ENCODE peak calls at places on chromosomes 12 and 14, in eight cellular contexts. One of them, this sample, is unnamed.

GRCh38 chr12:104716183-104716571 is 241.9 kb downstream of the SLC41A2 start:
- DNase-seq in A549: no peak
- DNase-seq in HFF-Myc: no peak
- DNase-seq in osteocyte: no peak
- DNase-seq in uterus: no peak
- DNase-seq in GM13977: no peak
- DNase-seq in tibial nerve: no peak
- DNase-seq in heart left ventricle: no peak
- DNase-seq in this sample: no peak

GRCh38 chr14:80005561-80005960 is 205.7 kb downstream of the DIO2 start:
- DNase-seq in A549: no peak
- DNase-seq in HFF-Myc: no peak
- DNase-seq in osteocyte: no peak
- DNase-seq in uterus: no peak
- DNase-seq in GM13977: no peak
- DNase-seq in tibial nerve: no peak
- DNase-seq in heart left ventricle: no peak
- DNase-seq in this sample: no peak

GRCh38 chr12:116502989-116503496 is 56.1 kb upstream of the MAP1LC3B2 start:
- DNase-seq in A549: peak
- DNase-seq in HFF-Myc: no peak
- DNase-seq in osteocyte: no peak
- DNase-seq in uterus: no peak
- DNase-seq in GM13977: no peak
- DNase-seq in tibial nerve: no peak
- DNase-seq in heart left ventricle: no peak
- DNase-seq in this sample: no peak

GRCh38 chr14:91912035-91912434 is 35.5 kb downstream of the FBLN5 start:
- DNase-seq in A549: no peak
- DNase-seq in HFF-Myc: no peak
- DNase-seq in osteocyte: no peak
- DNase-seq in uterus: no peak
- DNase-seq in GM13977: no peak
- DNase-seq in tibial nerve: no peak
- DNase-seq in heart left ventricle: no peak
- DNase-seq in this sample: no peak

GRCh38 chr12:54629925-54630324 is 4.8 kb downstream of the LACRT start:
- DNase-seq in A549: no peak
- DNase-seq in HFF-Myc: no peak
- DNase-seq in osteocyte: peak
- DNase-seq in uterus: no peak
- DNase-seq in GM13977: no peak
- DNase-seq in tibial nerve: no peak
- DNase-seq in heart left ventricle: no peak
- DNase-seq in this sample: no peak

GRCh38 chr12:32418903-32419519 is 19.7 kb downstream of the FGD4 start:
- DNase-seq in A549: no peak
- DNase-seq in HFF-Myc: no peak
- DNase-seq in osteocyte: peak
- DNase-seq in uterus: no peak
- DNase-seq in GM13977: no peak
- DNase-seq in tibial nerve: no peak
- DNase-seq in heart left ventricle: no peak
- DNase-seq in this sample: no peak

GRCh38 chr12:27005495-27005894 is 8.7 kb downstream of the TM7SF3 start:
- DNase-seq in A549: no peak
- DNase-seq in HFF-Myc: no peak
- DNase-seq in osteocyte: no peak
- DNase-seq in uterus: no peak
- DNase-seq in GM13977: no peak
- DNase-seq in tibial nerve: no peak
- DNase-seq in heart left ventricle: no peak
- DNase-seq in this sample: no peak

GRCh38 chr14:98578204-98578603 is 693.8 kb downstream of the BCL11B start:
- DNase-seq in A549: peak
- DNase-seq in HFF-Myc: no peak
- DNase-seq in osteocyte: no peak
- DNase-seq in uterus: no peak
- DNase-seq in GM13977: no peak
- DNase-seq in tibial nerve: no peak
- DNase-seq in heart left ventricle: no peak
- DNase-seq in this sample: no peak

GRCh38 chr12:5985471-5985870 is 40.4 kb upstream of the ANO2 start:
- DNase-seq in A549: no peak
- DNase-seq in HFF-Myc: no peak
- DNase-seq in osteocyte: no peak
- DNase-seq in uterus: no peak
- DNase-seq in GM13977: no peak
- DNase-seq in tibial nerve: no peak
- DNase-seq in heart left ventricle: no peak
- DNase-seq in this sample: no peak

GRCh38 chr14:36702484-36702883 is 40.8 kb downstream of the PAX9 start:
- DNase-seq in A549: no peak
- DNase-seq in HFF-Myc: no peak
- DNase-seq in osteocyte: no peak
- DNase-seq in uterus: no peak
- DNase-seq in GM13977: no peak
- DNase-seq in tibial nerve: no peak
- DNase-seq in heart left ventricle: no peak
- DNase-seq in this sample: no peak

GRCh38 chr12:8603858-8604257 is 8.8 kb downstream of the AICDA start:
- DNase-seq in A549: peak
- DNase-seq in HFF-Myc: no peak
- DNase-seq in osteocyte: no peak
- DNase-seq in uterus: no peak
- DNase-seq in GM13977: no peak
- DNase-seq in tibial nerve: no peak
- DNase-seq in heart left ventricle: no peak
- DNase-seq in this sample: no peak
- TF ChIP-seq CTCF in A549: peak
- TF ChIP-seq CTCF in HFF-Myc: no peak
- TF ChIP-seq CTCF in osteocyte: no peak
- TF ChIP-seq CTCF in uterus: no peak
- TF ChIP-seq CTCF in GM13977: no peak
- TF ChIP-seq CTCF in tibial nerve: no peak
- TF ChIP-seq CTCF in heart left ventricle: no peak
- TF ChIP-seq CTCF in this sample: no peak

GRCh38 chr14:68715032-68715924 is 77.6 kb downstream of the ZFP36L1 start:
- DNase-seq in A549: peak
- DNase-seq in HFF-Myc: no peak
- DNase-seq in osteocyte: no peak
- DNase-seq in uterus: peak
- DNase-seq in GM13977: no peak
- DNase-seq in tibial nerve: no peak
- DNase-seq in heart left ventricle: no peak
- DNase-seq in this sample: no peak
- TF ChIP-seq CTCF in A549: no peak
- TF ChIP-seq CTCF in HFF-Myc: no peak
- TF ChIP-seq CTCF in osteocyte: peak
- TF ChIP-seq CTCF in uterus: no peak
- TF ChIP-seq CTCF in GM13977: peak
- TF ChIP-seq CTCF in tibial nerve: no peak
- TF ChIP-seq CTCF in heart left ventricle: no peak
- TF ChIP-seq CTCF in this sample: no peak

GRCh38 chr12:99224237-99224636 is 423.3 kb upstream of the GARIN6 start:
- DNase-seq in A549: no peak
- DNase-seq in HFF-Myc: no peak
- DNase-seq in osteocyte: no peak
- DNase-seq in uterus: no peak
- DNase-seq in GM13977: no peak
- DNase-seq in tibial nerve: no peak
- DNase-seq in heart left ventricle: no peak
- DNase-seq in this sample: no peak
- TF ChIP-seq CTCF in A549: no peak
- TF ChIP-seq CTCF in HFF-Myc: no peak
- TF ChIP-seq CTCF in osteocyte: no peak
- TF ChIP-seq CTCF in uterus: no peak
- TF ChIP-seq CTCF in GM13977: no peak
- TF ChIP-seq CTCF in tibial nerve: no peak
- TF ChIP-seq CTCF in heart left ventricle: no peak
- TF ChIP-seq CTCF in this sample: no peak

DNA sequence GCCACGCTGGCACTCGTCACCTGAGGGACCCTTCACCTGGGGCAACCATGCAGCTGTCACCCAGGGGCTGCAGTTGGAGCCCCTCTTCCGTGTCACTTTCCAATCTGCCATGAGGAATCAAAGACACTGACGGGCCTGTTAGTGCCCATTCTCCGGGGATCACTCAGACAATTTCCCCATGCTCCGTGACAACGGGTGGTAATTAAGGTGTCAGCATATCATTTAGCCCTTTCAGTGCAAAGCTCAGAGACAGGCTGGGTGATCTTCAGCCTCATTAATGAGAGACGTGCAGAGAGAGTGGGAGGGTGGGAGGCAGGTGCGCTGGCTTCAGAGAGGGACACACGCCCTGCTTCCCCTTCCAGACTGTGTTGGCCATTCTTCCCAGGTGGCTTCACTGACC is 58.7 kb downstream of the MVK start:
- DNase-seq in A549: no peak
- DNase-seq in HFF-Myc: no peak
- DNase-seq in osteocyte: no peak
- DNase-seq in uterus: no peak
- DNase-seq in GM13977: no peak
- DNase-seq in tibial nerve: no peak
- DNase-seq in heart left ventricle: no peak
- DNase-seq in this sample: no peak
- TF ChIP-seq CTCF in A549: no peak
- TF ChIP-seq CTCF in HFF-Myc: no peak
- TF ChIP-seq CTCF in osteocyte: no peak
- TF ChIP-seq CTCF in uterus: no peak
- TF ChIP-seq CTCF in GM13977: no peak
- TF ChIP-seq CTCF in tibial nerve: no peak
- TF ChIP-seq CTCF in heart left ventricle: no peak
- TF ChIP-seq CTCF in this sample: no peak

GRCh38 chr12:15014708-15015107 is 41.9 kb downstream of the PDE6H start:
- DNase-seq in A549: no peak
- DNase-seq in HFF-Myc: no peak
- DNase-seq in osteocyte: no peak
- DNase-seq in uterus: no peak
- DNase-seq in GM13977: no peak
- DNase-seq in tibial nerve: no peak
- DNase-seq in heart left ventricle: no peak
- DNase-seq in this sample: no peak
- TF ChIP-seq CTCF in A549: no peak
- TF ChIP-seq CTCF in HFF-Myc: no peak
- TF ChIP-seq CTCF in osteocyte: no peak
- TF ChIP-seq CTCF in uterus: no peak
- TF ChIP-seq CTCF in GM13977: no peak
- TF ChIP-seq CTCF in tibial nerve: no peak
- TF ChIP-seq CTCF in heart left ventricle: no peak
- TF ChIP-seq CTCF in this sample: no peak